ENCODE peak calls at places on chromosomes 7 and 10, in four cellular contexts. F, G, I and L are unnamed samples.
A peak's percentile ranks its signal among the peaks of the same experiment; 100 is the strongest.

GRCh38 chr7:158973440-158973839 is 117.1 kb downstream of the DYNC2I1 start:
- DNase-seq in F (no peak), G (peak; percentile 29), I (no peak), L (peak; percentile 41)

GRCh38 chr7:53531-53930 is 138.8 kb upstream of the FAM20C start:
- DNase-seq in F (no peak), G (no peak), I (no peak), L (no peak)

GRCh38 chr10:72875250-72876055 is 18.1 kb upstream of the OIT3 start:
- DNase-seq in F (peak; percentile 43), G (no peak), I (peak; percentile 40), L (peak; percentile 61)

GRCh38 chr10:84204122-84204521 is 9.8 kb downstream of the CDHR1 start:
- DNase-seq in F (no peak), G (no peak), I (peak; percentile 23), L (no peak)

GRCh38 chr7:96723622-96724021 is 14.0 kb upstream of the SEM1 start:
- DNase-seq in F (no peak), G (no peak), I (no peak), L (peak; percentile 24)

GRCh38 chr10:109040622-109041021 is 882.7 kb downstream of the XPNPEP1 start:
- DNase-seq in F (no peak), G (no peak), I (no peak), L (no peak)

GRCh38 chr7:129898502-129899160 is 54.1 kb downstream of the UBE2H start:
- DNase-seq in F (peak; percentile 16), G (no peak), I (no peak), L (peak; percentile 25)

GRCh38 chr10:14409247-14409646 is 78.5 kb upstream of the FRMD4A start:
- DNase-seq in F (no peak), G (no peak), I (no peak), L (no peak)

GRCh38 chr10:88118769-88119559 is 255.5 kb downstream of the PTEN start:
- DNase-seq in F (no peak), G (no peak), I (no peak), L (no peak)

GRCh38 chr10:63887600-63888396 is 366.6 kb downstream of the REEP3 start:
- DNase-seq in F (no peak), G (no peak), I (no peak), L (no peak)

GRCh38 chr10:63887026-63887589 is 365.9 kb downstream of the REEP3 start:
- DNase-seq in F (no peak), G (no peak), I (no peak), L (peak; percentile 12)

GRCh38 chr10:63886281-63887025 is 365.3 kb downstream of the REEP3 start:
- DNase-seq in F (no peak), G (no peak), I (no peak), L (no peak)

GRCh38 chr10:63883861-63884260 is 362.7 kb downstream of the REEP3 start:
- DNase-seq in F (no peak), G (no peak), I (no peak), L (no peak)

GRCh38 chr10:63885159-63885558 is 364.0 kb downstream of the REEP3 start:
- DNase-seq in F (no peak), G (no peak), I (no peak), L (peak; percentile 6)
- H3K4me3 ChIP-seq in F (no peak overlapping the region), G (no peak overlapping the region), I (no peak overlapping the region), L (no peak overlapping the region)

DNA sequence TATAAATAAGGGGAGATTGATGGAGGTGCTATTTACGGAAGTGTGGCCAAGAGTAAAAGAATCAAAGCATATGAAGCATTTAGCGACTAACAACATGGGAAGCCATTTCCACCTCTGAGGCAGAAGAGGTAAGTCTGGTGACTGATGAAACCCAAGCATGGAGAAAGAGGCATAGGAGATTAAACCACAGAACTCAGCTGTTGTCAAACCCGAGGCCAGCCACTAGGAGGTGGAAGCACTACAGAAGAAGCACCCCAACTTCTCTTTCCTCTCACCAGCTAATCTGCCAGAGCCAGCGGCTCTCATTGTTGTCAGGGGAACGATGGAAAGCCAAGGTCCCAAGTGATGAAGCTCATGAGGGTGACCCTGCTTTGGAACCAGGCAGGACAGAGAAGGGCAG is 19.6 kb upstream of the CNTNAP2 start:
- DNase-seq in F (no peak), G (no peak), I (no peak), L (no peak)
- TF ChIP-seq CTCF in F (no peak), G (no peak), I (no peak), L (no peak)

GRCh38 chr10:22005763-22006162 is 2.2 kb upstream of the DNAJC1 start:
- DNase-seq in F (no peak), G (no peak), I (peak; percentile 48), L (no peak)

GRCh38 chr10:22002531-22003110 is 909 bp downstream of the DNAJC1 start:
- DNase-seq in F (peak; percentile 63), G (no peak), I (peak; percentile 29), L (peak; percentile 67)

GRCh38 chr10:22006379-22006884 is 2.9 kb upstream of the DNAJC1 start:
- DNase-seq in F (no peak), G (no peak), I (no peak), L (no peak)

GRCh38 chr10:22003111-22003963 is at the start of gene DNAJC1:
- DNase-seq in F (peak; percentile 90), G (peak; percentile 99), I (peak; percentile 96), L (peak; percentile 96)

GRCh38 chr10:22003964-22004281 is 393 bp upstream of the DNAJC1 start:
- DNase-seq in F (no peak), G (no peak), I (no peak), L (no peak)
- H3K4me3 ChIP-seq in F (peak overlapping the region; percentile 69), G (peak overlapping the region; percentile 71), I (peak overlapping the region; percentile 80), L (peak overlapping the region; percentile 88)

GRCh38 chr10:6275022-6275997 is 72.6 kb downstream of the PFKFB3 start:
- DNase-seq in F (peak; percentile 99), G (peak; percentile 80), I (no peak), L (peak; percentile 99)
- TF ChIP-seq CTCF in F (no peak), G (no peak), I (no peak), L (no peak)

GRCh38 chr7:93856319-93856718 is 34.2 kb downstream of the TFPI2 start:
- DNase-seq in F (peak; percentile 0), G (no peak), I (no peak), L (no peak)
- H3K4me3 ChIP-seq in F (no peak overlapping the region), G (no peak overlapping the region), I (no peak overlapping the region), L (no peak overlapping the region)

GRCh38 chr10:125144693-125145623 is 15.4 kb downstream of the CTBP2 start:
- DNase-seq in F (peak; percentile 57), G (no peak), I (peak; percentile 21), L (peak; percentile 70)
- TF ChIP-seq CTCF in F (peak; percentile 52), G (peak; percentile 23), I (peak; percentile 47), L (peak; percentile 67)

DNA sequence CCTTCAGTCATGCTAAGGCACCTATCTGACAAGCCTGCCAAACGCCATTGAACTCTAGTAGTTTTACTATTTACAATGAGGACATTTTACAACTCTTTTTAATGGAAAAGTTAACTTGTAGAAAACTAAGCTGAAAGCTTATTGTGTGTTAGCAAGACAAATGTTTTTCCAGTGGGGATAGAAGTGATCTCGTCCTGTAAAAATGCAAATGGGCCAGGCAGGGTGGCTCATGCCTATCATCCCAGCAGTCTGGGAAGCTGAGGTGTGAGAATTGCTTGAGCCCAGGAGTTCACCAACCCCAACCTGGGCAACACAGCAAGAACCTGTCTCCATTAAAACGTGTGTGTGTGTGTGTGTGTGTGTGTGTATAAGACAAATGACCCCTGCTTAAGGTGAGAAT is 1.2 kb upstream of the VOPP1 start:
- DNase-seq in F (peak; percentile 55), G (no peak), I (no peak), L (peak; percentile 16)
- H3K4me3 ChIP-seq in F (no peak overlapping the region), G (no peak overlapping the region), I (no peak overlapping the region), L (no peak overlapping the region)

GRCh38 chr10:32155075-32155516 is 98.9 kb upstream of the KIF5B start:
- DNase-seq in F (peak; percentile 63), G (no peak), I (no peak), L (peak; percentile 81)
- TF ChIP-seq CTCF in F (no peak), G (no peak), I (no peak), L (peak; percentile 18)

GRCh38 chr7:104550362-104550761 is 222.0 kb downstream of the LHFPL3 start:
- DNase-seq in F (no peak), G (no peak), I (no peak), L (no peak)
- H3K4me3 ChIP-seq in F (no peak overlapping the region), G (no peak overlapping the region), I (no peak overlapping the region), L (no peak overlapping the region)

GRCh38 chr10:82377608-82378007 is 502.6 kb downstream of the NRG3 start:
- DNase-seq in F (no peak), G (no peak), I (no peak), L (peak; percentile 77)
- TF ChIP-seq CTCF in F (no peak), G (peak; percentile 20), I (peak; percentile 56), L (peak; percentile 44)